ENCODE peak calls at places on chromosomes 7 and 10, in seven cellular contexts. P, J, L, K, M, E and Y are unnamed samples.
A peak's percentile ranks its signal among the peaks of the same experiment; 100 is the strongest.

GRCh38 chr10:34364253-34365037 is 450.7 kb downstream of the PARD3 start:
- DNase-seq in P (peak; percentile 45), J (no peak), L (no peak), K (no peak), M (no peak), E (no peak), Y (no peak)

GRCh38 chr7:20894806-20895205 is 108.1 kb upstream of the SP8 start:
- DNase-seq in P (no peak), J (no peak), L (no peak), K (no peak), M (no peak), E (no peak), Y (no peak)

GRCh38 chr7:2855386-2855785 is 11.3 kb upstream of the GNA12 start:
- DNase-seq in P (no peak), J (no peak), L (no peak), K (no peak), M (no peak), E (no peak), Y (no peak)

GRCh38 chr7:94115316-94115715 is 111.2 kb upstream of the BET1 start:
- DNase-seq in P (no peak), J (no peak), L (no peak), K (no peak), M (no peak), E (no peak), Y (no peak)

GRCh38 chr10:29533696-29534285 is 101.0 kb downstream of the SVIL start:
- DNase-seq in P (no peak), J (no peak), L (no peak), K (no peak), M (peak; percentile 10), E (no peak), Y (no peak)

GRCh38 chr7:48089415-48089975 is 430 bp downstream of the UPP1 start:
- DNase-seq in P (peak; percentile 68), J (peak; percentile 51), L (peak; percentile 55), K (peak; percentile 91), M (no peak), E (no peak), Y (peak; percentile 67)

GRCh38 chr10:47198221-47198620 is 101.8 kb upstream of the GDF10 start:
- DNase-seq in P (no peak), J (no peak), L (no peak), K (peak; percentile 41), M (no peak), E (no peak), Y (no peak)

GRCh38 chr7:47377741-47378140 is 204.2 kb downstream of the TNS3 start:
- DNase-seq in P (no peak), J (no peak), L (no peak), K (peak; percentile 53), M (no peak), E (no peak), Y (no peak)

GRCh38 chr10:12130237-12130872 is 878 bp downstream of the SEC61A2 start:
- DNase-seq in P (peak; percentile 17), J (no peak), L (peak; percentile 30), K (peak; percentile 81), M (no peak), E (no peak), Y (peak; percentile 79)

GRCh38 chr7:124764071-124764846 is 1.3 kb downstream of the GPR37 start:
- DNase-seq in P (no peak), J (no peak), L (no peak), K (no peak), M (no peak), E (no peak), Y (no peak)

GRCh38 chr7:87934699-87935372 is 785 bp downstream of the ADAM22 start:
- DNase-seq in P (no peak), J (no peak), L (no peak), K (peak; percentile 52), M (no peak), E (no peak), Y (no peak)

GRCh38 chr7:123645516-123645915 is 10.2 kb upstream of the LMOD2 start:
- DNase-seq in P (no peak), J (no peak), L (no peak), K (no peak), M (peak; percentile 84), E (no peak), Y (no peak)

GRCh38 chr10:44422631-44423030 is 37.7 kb upstream of the CXCL12 start:
- DNase-seq in P (no peak), J (no peak), L (no peak), K (no peak), M (no peak), E (no peak), Y (no peak)

GRCh38 chr7:44086627-44087026 is 4.3 kb upstream of the POLM start:
- DNase-seq in P (no peak), J (no peak), L (no peak), K (no peak), M (no peak), E (no peak), Y (no peak)

GRCh38 chr10:104333037-104333727 is 5.1 kb downstream of the ITPRIP start:
- DNase-seq in P (no peak), J (peak; percentile 24), L (no peak), K (peak; percentile 76), M (no peak), E (no peak), Y (peak; percentile 59)

GRCh38 chr7:95297041-95297440 is 27.3 kb downstream of the PON1 start:
- DNase-seq in P (no peak), J (no peak), L (no peak), K (no peak), M (no peak), E (no peak), Y (no peak)
- H3K27ac ChIP-seq in P (no peak overlapping the region), J (no peak overlapping the region), L (no peak overlapping the region), K (no peak overlapping the region), M (no peak overlapping the region), E (no peak overlapping the region), Y (no peak overlapping the region)

DNA sequence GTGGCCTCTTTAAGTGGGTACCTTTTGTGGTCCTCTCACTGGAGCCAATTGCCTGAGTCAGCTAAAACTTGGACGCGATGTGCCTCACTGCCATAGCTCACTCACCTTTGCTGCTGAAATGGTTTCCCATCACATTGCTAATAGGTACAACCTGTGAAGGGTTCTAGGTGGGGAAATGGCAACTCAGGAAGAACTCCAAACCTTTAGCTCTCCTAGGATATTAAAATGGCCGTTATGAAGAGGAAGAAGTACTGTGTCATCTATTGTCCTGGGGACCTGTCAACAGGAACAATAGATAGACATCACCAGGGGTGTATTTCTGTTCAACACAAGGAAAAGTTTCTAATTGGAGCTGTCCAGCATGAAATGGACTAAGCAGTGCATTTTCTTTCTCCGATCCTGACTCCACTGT is 1.2 kb upstream of the ZNF655 start:
- DNase-seq in P (no peak), J (no peak), L (no peak), K (no peak), M (no peak), E (no peak), Y (peak; percentile 16)
- H3K4me3 ChIP-seq in P (no peak overlapping the region), J (peak overlapping the region; percentile 86), L (peak overlapping the region; percentile 86), K (no peak overlapping the region), M (peak overlapping the region; percentile 93), E (peak overlapping the region; percentile 92), Y (peak overlapping the region; percentile 98)

DNA sequence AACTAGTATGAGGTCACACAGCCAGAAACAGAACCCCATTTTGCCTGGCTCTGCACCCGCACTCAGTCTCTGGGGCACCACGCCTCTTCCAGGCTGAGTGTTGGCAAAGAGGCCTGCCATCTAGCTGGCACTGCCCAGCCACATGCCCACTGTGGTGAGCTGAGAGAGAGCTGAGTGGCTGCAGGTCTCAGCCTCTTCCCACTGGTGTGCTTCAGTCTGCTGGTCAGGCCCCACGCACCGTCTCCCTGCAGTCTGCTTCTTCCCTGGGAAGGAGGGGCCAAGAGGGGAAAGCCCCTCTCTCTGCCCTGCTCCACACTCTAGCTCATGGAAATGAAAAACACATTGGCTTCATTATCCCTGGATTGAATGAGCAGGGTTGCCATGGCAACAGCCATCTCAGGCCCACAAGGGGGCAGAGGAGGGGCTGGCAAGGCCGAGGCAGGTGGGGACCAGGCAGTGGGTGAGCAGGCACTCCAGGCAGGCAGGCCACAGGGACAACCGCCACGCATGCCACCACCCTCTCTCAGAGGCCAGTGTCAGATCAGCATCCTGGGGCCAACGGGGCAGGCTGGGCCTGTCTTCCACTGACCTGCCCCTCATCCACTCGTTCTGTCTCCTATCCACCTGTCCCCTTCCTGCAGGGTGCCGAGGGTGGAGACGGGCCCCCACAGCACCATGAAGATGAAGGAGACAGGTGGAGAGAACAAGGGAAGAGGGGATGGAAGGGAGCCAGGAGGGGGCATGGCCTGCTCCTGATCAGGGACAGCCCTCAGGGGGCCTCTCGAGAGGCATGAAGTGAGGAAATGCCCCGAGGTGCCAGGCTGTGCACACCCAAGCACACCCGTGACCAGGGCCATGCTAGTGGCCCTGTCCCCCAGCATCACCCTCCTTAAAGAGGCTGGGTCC is 110.9 kb downstream of the ZMIZ1 start:
- DNase-seq in P (no peak), J (no peak), L (no peak), K (peak; percentile 80), M (no peak), E (no peak), Y (no peak)
- H3K27ac ChIP-seq in P (peak overlapping the region; percentile 20), J (peak overlapping the region; percentile 67), L (peak overlapping the region; percentile 31), K (no peak overlapping the region), M (no peak overlapping the region), E (no peak overlapping the region), Y (no peak overlapping the region)

DNA sequence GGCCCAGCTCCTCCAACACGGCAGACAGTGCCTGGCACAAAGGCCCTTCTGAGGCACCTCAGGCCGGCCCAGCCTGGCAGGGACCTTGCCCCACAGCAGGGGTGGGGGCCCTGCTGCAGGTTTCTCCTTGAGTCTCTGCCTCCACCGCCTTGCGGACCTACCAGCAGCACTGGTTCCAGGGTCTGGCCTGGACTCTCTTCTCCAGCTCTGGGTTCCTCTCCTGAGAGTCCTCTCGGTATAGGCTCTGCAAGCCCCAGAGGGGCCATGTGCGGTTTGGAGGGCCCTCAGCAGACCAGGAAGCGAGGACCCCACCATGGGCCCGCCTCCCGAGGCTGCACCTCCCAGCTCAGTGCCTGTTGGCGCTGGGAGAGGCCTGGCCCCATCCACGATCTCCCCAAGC is 38.1 kb upstream of the ADGRA1 start:
- DNase-seq in P (no peak), J (no peak), L (no peak), K (no peak), M (no peak), E (no peak), Y (no peak)
- H3K4me3 ChIP-seq in P (no peak overlapping the region), J (no peak overlapping the region), L (no peak overlapping the region), K (no peak overlapping the region), M (no peak overlapping the region), E (no peak overlapping the region), Y (no peak overlapping the region)